ENCODE peak calls at places on chromosomes 13 and 19, in five cellular contexts. S is heart right ventricle, X is PC-3, T is body of pancreas, P is ovary. A is an unnamed sample.

GRCh38 chr13:59415498-59415897 is 748.2 kb downstream of the DIAPH3 start:
- DNase-seq in S (no peak), X (no peak), T (peak; percentile 21), P (no peak), A (no peak)

GRCh38 chr13:59677966-59678814 is 485.5 kb downstream of the DIAPH3 start:
- DNase-seq in S (peak; percentile 38), X (peak; percentile 68), T (peak; percentile 20), P (no peak), A (peak; percentile 43)

GRCh38 chr19:33459220-33459619 is 62.4 kb downstream of the PEPD start:
- DNase-seq in S (no peak), X (no peak), T (no peak), P (no peak), A (no peak)

GRCh38 chr13:102724923-102725322 is 30.1 kb upstream of the METTL21C start:
- DNase-seq in S (no peak), X (peak; percentile 56), T (no peak), P (no peak), A (no peak)

GRCh38 chr13:26694609-26695359 is 65.8 kb downstream of the GPR12 start:
- DNase-seq in S (no peak), X (no peak), T (no peak), P (no peak), A (no peak)

GRCh38 chr19:23571175-23571574 is 115.8 kb downstream of the ZNF675 start:
- DNase-seq in S (no peak), X (no peak), T (no peak), P (no peak), A (no peak)

GRCh38 chr13:55583953-55584593 is 1556.6 kb upstream of the PRR20A start:
- DNase-seq in S (no peak), X (no peak), T (no peak), P (no peak), A (no peak)

GRCh38 chr19:4220188-4220587 is 9.1 kb upstream of the EBI3 start:
- DNase-seq in S (no peak), X (no peak), T (no peak), P (no peak), A (no peak)

GRCh38 chr19:45577111-45577905 is 7.3 kb downstream of the OPA3 start:
- DNase-seq in S (no peak), X (peak; percentile 95), T (peak; percentile 75), P (peak; percentile 40), A (peak; percentile 80)

GRCh38 chr13:97125051-97125809 is 96.9 kb upstream of the MBNL2 start:
- DNase-seq in S (no peak), X (peak; percentile 80), T (peak; percentile 28), P (peak; percentile 36), A (no peak)

GRCh38 chr13:109626386-109627171 is 159.8 kb downstream of the IRS2 start:
- DNase-seq in S (no peak), X (no peak), T (no peak), P (no peak), A (no peak)

GRCh38 chr13:27559714-27560113 is 60.6 kb downstream of the LNX2 start:
- DNase-seq in S (no peak), X (no peak), T (no peak), P (no peak), A (no peak)

GRCh38 chr13:65460136-65460535 is 1770.0 kb downstream of the PCDH9 start:
- DNase-seq in S (no peak), X (no peak), T (no peak), P (no peak), A (peak; percentile 59)

GRCh38 chr13:113646921-113647340 is 11.1 kb downstream of the ATP4B start:
- DNase-seq in S (no peak), X (no peak), T (peak; percentile 11), P (no peak), A (no peak)

DNA sequence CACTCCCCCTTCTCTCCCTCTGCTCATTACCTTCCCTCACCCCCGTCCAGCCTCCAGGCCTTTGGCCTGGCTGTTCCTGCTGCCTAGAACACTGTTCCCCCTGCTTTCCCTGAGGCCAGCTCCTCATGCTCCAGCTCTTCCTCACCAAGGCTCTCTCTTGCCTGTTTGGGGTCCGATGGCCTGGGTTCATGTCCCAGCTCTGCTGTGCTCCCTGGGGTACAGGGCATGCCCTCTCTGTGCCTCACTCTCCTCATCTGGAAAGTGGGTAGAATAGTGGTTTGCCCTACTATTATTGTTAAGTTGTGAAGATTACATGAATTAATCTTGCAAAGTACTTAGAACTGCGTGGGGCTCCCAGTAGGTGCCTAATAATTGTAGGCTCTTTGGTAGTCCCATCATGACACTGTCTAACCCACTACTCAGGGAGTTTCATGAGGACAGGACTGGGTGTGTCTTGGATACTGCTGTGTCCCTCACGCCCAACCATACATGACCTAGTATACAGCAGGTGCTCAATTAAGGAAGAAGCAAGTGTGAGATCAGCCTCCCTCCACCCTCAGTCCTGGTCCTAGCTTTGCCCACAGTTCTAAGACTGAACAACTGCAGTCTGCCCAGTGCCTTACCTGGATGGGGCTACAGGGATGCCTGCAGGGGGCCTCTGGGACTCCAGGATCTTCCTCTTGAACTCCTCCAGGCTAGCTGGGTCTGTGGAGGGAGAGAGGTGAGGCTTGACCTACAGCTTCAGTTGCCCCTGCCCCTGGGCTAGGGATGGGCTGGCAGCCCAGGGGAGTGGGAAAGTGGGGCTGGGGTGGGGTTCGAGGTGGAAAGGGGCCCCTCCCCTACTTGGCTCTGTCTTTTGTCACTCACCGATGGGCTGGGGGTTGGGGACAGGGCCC is 17.0 kb downstream of the PLVAP start:
- DNase-seq in S (no peak), X (no peak), T (no peak), P (no peak), A (no peak)
- H3K27me3 ChIP-seq in S (no peaks in the 10 kb centered on the region), X (no peaks in the 10 kb centered on the region), T (no peaks in the 10 kb centered on the region), P (no peaks in the 10 kb centered on the region), A (peaks cover 12% of the 10 kb centered on the region)

DNA sequence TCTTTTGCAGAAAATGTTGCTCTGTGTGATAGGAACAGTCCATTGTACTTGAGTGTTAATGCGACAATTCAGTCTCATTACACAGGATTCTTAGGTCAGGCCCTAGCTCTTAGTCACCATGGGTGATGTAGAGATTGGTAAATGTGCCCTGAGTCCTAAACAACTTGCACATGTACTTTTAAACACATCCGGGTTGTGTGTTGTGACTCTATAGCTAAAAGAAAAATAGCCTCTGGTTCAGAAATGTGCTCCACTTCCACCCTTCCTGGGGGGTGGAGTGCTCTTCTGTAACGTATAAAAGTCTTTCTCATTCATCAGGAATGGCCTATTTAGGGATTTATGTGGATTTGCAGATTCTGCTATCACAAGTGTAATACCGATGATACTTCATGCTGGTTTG is 5.2 kb downstream of the SPATA13 start:
- DNase-seq in S (no peak), X (no peak), T (no peak), P (no peak), A (no peak)
- H3K27ac ChIP-seq in S (no peak overlapping the region), X (no peak overlapping the region), T (peak overlapping the region; percentile 10), P (no peak overlapping the region), A (peak overlapping the region; percentile 47)

DNA sequence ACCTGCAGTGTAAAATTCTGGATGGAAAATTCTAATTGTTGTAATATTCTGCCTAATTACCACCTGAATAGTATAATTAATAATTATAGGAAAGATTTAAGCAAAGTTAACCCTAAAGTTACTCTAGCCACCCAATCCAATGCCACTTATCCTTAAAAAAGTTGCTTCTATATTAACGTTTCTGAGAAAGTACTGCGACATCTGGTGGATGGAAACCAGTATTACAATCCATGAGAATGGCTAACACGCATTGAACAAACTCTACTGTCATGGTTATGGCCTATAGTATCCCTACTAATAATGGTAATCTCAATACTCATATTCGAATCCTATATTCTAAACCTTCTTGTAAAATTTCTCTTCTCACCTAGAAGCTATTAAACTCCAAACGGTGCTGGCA is 1551.8 kb downstream of the SLITRK1 start:
- DNase-seq in S (no peak), X (peak; percentile 59), T (no peak), P (no peak), A (no peak)
- TF ChIP-seq CTCF in S (peak; percentile 49), X (peak; percentile 65), T (no peak), P (no peak), A (peak; percentile 52)

GRCh38 chr19:7541481-7541824 is 5.9 kb downstream of the PNPLA6 start:
- DNase-seq in S (no peak), X (no peak), T (no peak), P (no peak), A (no peak)
- H3K27me3 ChIP-seq in S (no peaks in the 10 kb centered on the region), X (no peaks in the 10 kb centered on the region), T (no peaks in the 10 kb centered on the region), P (no peaks in the 10 kb centered on the region), A (no peaks in the 10 kb centered on the region)

GRCh38 chr19:14405380-14405757 is 13.8 kb downstream of the DDX39A start:
- DNase-seq in S (no peak), X (no peak), T (no peak), P (no peak), A (no peak)
- H3K27ac ChIP-seq in S (peak overlapping the region; percentile 24), X (no peak overlapping the region), T (no peak overlapping the region), P (no peak overlapping the region), A (no peak overlapping the region)

GRCh38 chr19:5504115-5504514 is 48.9 kb downstream of the ZNRF4 start:
- DNase-seq in S (no peak), X (peak; percentile 29), T (no peak), P (no peak), A (no peak)
- TF ChIP-seq CTCF in S (no peak), X (peak; percentile 61), T (no peak), P (no peak), A (no peak)